ENCODE peak calls at places on chromosome 21, in ten cellular contexts. S, B, E, D, F, Q, N, G, L and C are unnamed samples.

GRCh38 chr21:32257952-32258785 is 20.7 kb downstream of the MIS18A start:
- DNase-seq in S (peak; percentile 34), B (no peak), E (peak; percentile 74), D (peak; percentile 85), F (peak; percentile 87), Q (peak; percentile 82), N (peak; percentile 70), G (peak; percentile 65), L (peak; percentile 69), C (peak; percentile 45)

GRCh38 chr21:29678616-29679015 is 261.2 kb downstream of the GRIK1 start:
- DNase-seq in S (no peak), B (no peak), E (no peak), D (no peak), F (no peak), Q (no peak), N (no peak), G (no peak), L (no peak), C (no peak)

GRCh38 chr21:35063428-35064172 is 14.5 kb upstream of the RUNX1 start:
- DNase-seq in S (no peak), B (no peak), E (no peak), D (no peak), F (peak; percentile 33), Q (no peak), N (no peak), G (no peak), L (no peak), C (no peak)

GRCh38 chr21:35046880-35047229 is 2.2 kb downstream of the RUNX1 start:
- DNase-seq in S (no peak), B (peak; percentile 79), E (no peak), D (no peak), F (no peak), Q (no peak), N (no peak), G (no peak), L (peak; percentile 17), C (peak; percentile 14)

GRCh38 chr21:21210552-21210951 is 212.3 kb downstream of the NCAM2 start:
- DNase-seq in S (no peak), B (no peak), E (no peak), D (no peak), F (no peak), Q (no peak), N (no peak), G (no peak), L (no peak), C (no peak)

GRCh38 chr21:35743571-35743970 is 316.8 kb downstream of the SETD4 start:
- DNase-seq in S (no peak), B (no peak), E (no peak), D (peak; percentile 51), F (no peak), Q (no peak), N (no peak), G (no peak), L (no peak), C (no peak)

GRCh38 chr21:31176725-31177124 is 138.4 kb upstream of the KRTAP19-8 start:
- DNase-seq in S (no peak), B (no peak), E (no peak), D (no peak), F (no peak), Q (no peak), N (no peak), G (no peak), L (no peak), C (no peak)

GRCh38 chr21:45277101-45278045 is 10.3 kb downstream of the POFUT2 start:
- DNase-seq in S (no peak), B (peak; percentile 64), E (no peak), D (no peak), F (no peak), Q (no peak), N (no peak), G (no peak), L (no peak), C (peak; percentile 6)

GRCh38 chr21:15285567-15285966 is 220.8 kb upstream of the NRIP1 start:
- DNase-seq in S (no peak), B (no peak), E (no peak), D (no peak), F (no peak), Q (no peak), N (no peak), G (no peak), L (no peak), C (peak; percentile 66)

GRCh38 chr21:15291621-15292266 is 226.9 kb upstream of the NRIP1 start:
- DNase-seq in S (no peak), B (no peak), E (no peak), D (no peak), F (peak; percentile 38), Q (no peak), N (no peak), G (no peak), L (no peak), C (no peak)

GRCh38 chr21:15293251-15293650 is 228.5 kb upstream of the NRIP1 start:
- DNase-seq in S (no peak), B (no peak), E (no peak), D (peak; percentile 82), F (no peak), Q (no peak), N (peak; percentile 78), G (no peak), L (peak; percentile 40), C (no peak)

GRCh38 chr21:15289246-15289645 is 224.4 kb upstream of the NRIP1 start:
- DNase-seq in S (no peak), B (no peak), E (no peak), D (no peak), F (no peak), Q (no peak), N (no peak), G (no peak), L (no peak), C (no peak)

GRCh38 chr21:15289896-15290841 is 225.4 kb upstream of the NRIP1 start:
- DNase-seq in S (no peak), B (peak; percentile 76), E (peak; percentile 2), D (no peak), F (peak; percentile 88), Q (no peak), N (no peak), G (no peak), L (peak; percentile 9), C (peak; percentile 30)
- TF ChIP-seq POLR2A in S (no peak), B (no peak), E (no peak), D (no peak), F (no peak), Q (no peak), N (no peak), G (no peak), L (no peak), C (no peak)

DNA sequence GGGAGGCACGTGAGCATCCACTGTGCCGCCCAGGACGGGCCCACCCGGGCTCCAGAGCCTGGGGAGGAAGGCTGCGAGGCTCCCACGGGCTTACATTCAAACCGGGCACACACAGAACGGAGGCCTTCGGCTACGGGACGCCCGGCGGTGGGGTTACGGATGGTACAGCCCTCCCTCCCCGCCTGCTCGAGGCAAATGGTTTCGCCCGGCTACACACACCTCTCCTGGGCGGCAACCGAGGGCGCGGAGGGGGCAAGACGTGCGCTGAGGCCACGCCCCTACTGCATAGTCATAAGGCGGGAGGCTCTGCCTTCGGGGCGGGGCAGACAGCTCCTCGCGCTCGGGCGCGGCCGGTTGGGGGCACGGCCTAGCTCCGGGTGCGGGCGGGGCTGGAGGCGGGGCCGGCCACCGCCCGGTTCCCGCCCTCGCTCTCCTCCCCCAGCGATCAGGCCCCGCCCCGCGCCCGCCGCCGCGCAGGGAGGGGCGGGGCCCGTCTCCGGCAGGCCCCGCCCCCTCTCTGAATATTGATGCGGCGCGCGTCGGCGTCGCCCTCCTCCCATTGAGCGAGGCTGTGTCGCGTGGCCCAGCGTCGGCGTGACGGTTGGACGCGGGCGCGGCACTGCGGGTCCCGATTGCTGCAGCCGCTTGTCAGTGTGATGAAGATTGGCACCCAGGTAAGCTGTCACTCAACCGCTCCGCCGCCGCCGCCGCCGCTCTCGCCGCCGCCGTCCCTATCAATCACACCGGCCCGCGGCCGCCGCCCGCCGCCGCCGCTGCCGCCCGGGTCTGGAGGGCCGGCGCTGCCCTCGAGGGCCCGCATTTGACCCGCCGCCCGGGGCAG is at the start of gene PKNOX1:
- DNase-seq in S (peak; percentile 94), B (peak; percentile 100), E (peak; percentile 99), D (peak; percentile 98), F (peak; percentile 99), Q (peak; percentile 98), N (peak; percentile 98), G (peak; percentile 99), L (peak; percentile 99), C (peak; percentile 99)
- TF ChIP-seq POLR2A in S (no peak), B (peak; percentile 4), E (peak; percentile 79), D (no peak), F (peak; percentile 51), Q (peak; percentile 54), N (peak; percentile 8), G (peak; percentile 68), L (peak; percentile 61), C (peak; percentile 80)

GRCh38 chr21:39580744-39581143 is 32.0 kb upstream of the B3GALT5 start:
- DNase-seq in S (no peak), B (no peak), E (no peak), D (no peak), F (no peak), Q (no peak), N (no peak), G (no peak), L (no peak), C (no peak)

GRCh38 chr21:39581414-39581813 is 31.3 kb upstream of the B3GALT5 start:
- DNase-seq in S (no peak), B (no peak), E (no peak), D (no peak), F (no peak), Q (no peak), N (peak; percentile 1), G (no peak), L (no peak), C (no peak)

GRCh38 chr21:39579734-39580332 is 32.9 kb upstream of the B3GALT5 start:
- DNase-seq in S (no peak), B (no peak), E (no peak), D (no peak), F (no peak), Q (no peak), N (no peak), G (no peak), L (no peak), C (no peak)

GRCh38 chr21:39575778-39576177 is 37.0 kb upstream of the B3GALT5 start:
- DNase-seq in S (no peak), B (no peak), E (no peak), D (no peak), F (no peak), Q (no peak), N (no peak), G (no peak), L (peak; percentile 8), C (no peak)

DNA sequence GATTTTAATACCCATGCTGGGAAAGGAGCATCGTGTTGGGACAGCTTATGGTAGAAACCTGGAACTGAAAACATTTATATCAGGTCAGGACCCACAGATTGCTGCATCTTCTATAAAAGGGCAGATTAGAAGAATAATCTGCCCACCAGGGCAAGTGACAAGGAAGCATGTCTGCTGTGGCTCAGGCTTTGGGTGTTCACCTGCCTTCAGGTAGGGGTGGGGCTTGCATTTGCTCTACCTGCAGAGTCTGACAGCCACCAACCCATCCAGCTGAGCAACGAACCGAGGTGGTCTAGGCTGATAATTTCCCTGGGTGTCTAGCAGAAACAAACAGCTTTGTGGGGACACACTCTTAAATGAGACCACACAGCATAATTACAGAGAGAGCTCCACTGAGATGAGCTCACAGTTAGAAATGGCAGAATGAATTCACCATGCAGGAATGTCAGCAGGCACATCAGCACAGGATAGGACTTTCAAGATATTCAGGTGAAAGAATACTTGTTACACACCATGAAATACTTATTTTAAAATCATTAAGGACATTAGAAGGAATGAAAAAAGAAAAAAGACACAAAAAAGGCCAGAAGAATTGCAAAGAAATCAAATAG is 36.1 kb upstream of the B3GALT5 start:
- DNase-seq in S (no peak), B (no peak), E (no peak), D (no peak), F (no peak), Q (no peak), N (no peak), G (no peak), L (no peak), C (no peak)
- TF ChIP-seq POLR2A in S (no peak), B (no peak), E (no peak), D (no peak), F (no peak), Q (no peak), N (no peak), G (no peak), L (no peak), C (no peak)

GRCh38 chr21:37365657-37366487 is 701 bp upstream of the DYRK1A start:
- DNase-seq in S (no peak), B (peak; percentile 94), E (peak; percentile 73), D (peak; percentile 45), F (peak; percentile 74), Q (peak; percentile 68), N (peak; percentile 65), G (peak; percentile 82), L (peak; percentile 57), C (peak; percentile 46)
- TF ChIP-seq POLR2A in S (peak; percentile 21), B (peak; percentile 41), E (no peak), D (peak; percentile 77), F (peak; percentile 75), Q (peak; percentile 21), N (peak; percentile 52), G (peak; percentile 79), L (peak; percentile 68), C (peak; percentile 53)